ENCODE peak calls at places on chromosomes 3 and 15, in four cellular contexts. Y, S, D and Z are unnamed samples.

GRCh38 chr3:98903705-98904481 is 2.4 kb upstream of the DCBLD2 start:
- DNase-seq in Y (peak; percentile 35), S (no peak), D (no peak), Z (no peak)

GRCh38 chr15:46714959-46715358 is 1002.3 kb upstream of the SEMA6D start:
- DNase-seq in Y (no peak), S (no peak), D (no peak), Z (no peak)

GRCh38 chr3:155741081-155741480 is 3.8 kb downstream of the PLCH1 start:
- DNase-seq in Y (no peak), S (no peak), D (no peak), Z (no peak)

GRCh38 chr3:131350506-131350905 is 31.1 kb upstream of the NUDT16 start:
- DNase-seq in Y (no peak), S (no peak), D (no peak), Z (no peak)

GRCh38 chr3:29978036-29978435 is 628.4 kb upstream of the TGFBR2 start:
- DNase-seq in Y (no peak), S (no peak), D (no peak), Z (no peak)

GRCh38 chr15:70249616-70250015 is 151.9 kb upstream of the TLE3 start:
- DNase-seq in Y (peak; percentile 62), S (no peak), D (no peak), Z (no peak)

GRCh38 chr3:25473246-25473645 is 45.2 kb downstream of the RARB start:
- DNase-seq in Y (no peak), S (no peak), D (no peak), Z (no peak)

GRCh38 chr3:177835917-177836316 is 638.6 kb upstream of the TBL1XR1 start:
- DNase-seq in Y (no peak), S (no peak), D (no peak), Z (no peak)

GRCh38 chr3:123344941-123345594 is 103.8 kb downstream of the ADCY5 start:
- DNase-seq in Y (peak; percentile 44), S (no peak), D (no peak), Z (no peak)

GRCh38 chr3:197372076-197372661 is 73.8 kb upstream of the DLG1 start:
- DNase-seq in Y (peak; percentile 29), S (peak; percentile 39), D (no peak), Z (no peak)

GRCh38 chr3:32685604-32686185 is 707 bp downstream of the CNOT10 start:
- DNase-seq in Y (no peak), S (no peak), D (no peak), Z (no peak)

GRCh38 chr3:130395916-130396315 is 50.4 kb downstream of the COL6A5 start:
- DNase-seq in Y (no peak), S (no peak), D (no peak), Z (peak; percentile 47)

GRCh38 chr15:44808557-44808956 is 72.2 kb downstream of the TRIM69 start:
- DNase-seq in Y (no peak), S (no peak), D (no peak), Z (peak; percentile 42)

GRCh38 chr3:185715091-185715490 is 109.8 kb downstream of the IGF2BP2 start:
- DNase-seq in Y (no peak), S (no peak), D (no peak), Z (no peak)

GRCh38 chr3:129855454-129856419 is 37.8 kb downstream of the TMCC1 start:
- DNase-seq in Y (no peak), S (no peak), D (no peak), Z (no peak)

GRCh38 chr15:63250312-63250965 is 27.0 kb upstream of the APH1B start:
- DNase-seq in Y (no peak), S (no peak), D (no peak), Z (no peak)

GRCh38 chr15:26166429-26166828 is 303.3 kb upstream of the ATP10A start:
- DNase-seq in Y (no peak), S (no peak), D (no peak), Z (no peak)

GRCh38 chr3:160671231-160671630 is 5.7 kb upstream of the ARL14 start:
- DNase-seq in Y (no peak), S (no peak), D (no peak), Z (no peak)

GRCh38 chr3:160665231-160665630 is 11.7 kb upstream of the ARL14 start:
- DNase-seq in Y (no peak), S (no peak), D (no peak), Z (no peak)

GRCh38 chr3:160665784-160666526 is 11.0 kb upstream of the ARL14 start:
- DNase-seq in Y (no peak), S (no peak), D (peak; percentile 45), Z (no peak)

GRCh38 chr3:160667452-160667851 is 9.5 kb upstream of the ARL14 start:
- DNase-seq in Y (no peak), S (peak; percentile 43), D (no peak), Z (no peak)

DNA sequence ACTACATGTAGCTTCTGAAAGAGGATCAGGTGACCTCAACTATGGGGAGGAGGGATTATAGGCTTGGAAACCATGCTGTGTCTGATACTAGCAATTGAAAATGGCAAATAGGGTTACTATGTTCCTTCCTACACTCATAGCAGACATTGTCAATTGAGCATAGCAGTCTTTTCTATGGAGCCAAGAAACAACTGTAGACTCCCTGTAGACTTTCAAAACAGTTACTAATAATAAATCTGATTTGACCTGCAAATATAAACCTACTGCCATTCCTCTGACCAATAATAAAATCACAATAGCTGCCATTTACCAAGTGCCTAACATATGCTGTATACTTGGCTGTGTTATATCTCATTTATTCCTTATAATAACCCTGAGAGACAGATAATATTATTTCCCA is 8.5 kb upstream of the ARL14 start:
- DNase-seq in Y (no peak), S (no peak), D (no peak), Z (no peak)
- H3K27ac ChIP-seq in Y (no peak overlapping the region), S (peak overlapping the region; percentile 25), D (no peak overlapping the region), Z (no peak overlapping the region)

GRCh38 chr15:50354838-50355611 is at the start of gene GABPB1:
- DNase-seq in Y (peak; percentile 97), S (peak; percentile 86), D (peak; percentile 95), Z (peak; percentile 94)

GRCh38 chr15:50355980-50356379 is 982 bp upstream of the GABPB1 start:
- DNase-seq in Y (no peak), S (no peak), D (no peak), Z (no peak)

GRCh38 chr15:50355612-50355905 is 561 bp upstream of the GABPB1 start:
- DNase-seq in Y (no peak), S (no peak), D (no peak), Z (no peak)

GRCh38 chr15:50353251-50353998 is 1.6 kb downstream of the GABPB1 start:
- DNase-seq in Y (no peak), S (no peak), D (no peak), Z (no peak)

GRCh38 chr15:50353999-50354837 is 780 bp downstream of the GABPB1 start:
- DNase-seq in Y (peak; percentile 93), S (peak; percentile 53), D (peak; percentile 63), Z (peak; percentile 92)
- TF ChIP-seq POLR2AphosphoS5 in Y (peak; percentile 93), S (peak; percentile 65), D (peak; percentile 91), Z (peak; percentile 71)

GRCh38 chr3:108835101-108835500 is 12.5 kb downstream of the TRAT1 start:
- DNase-seq in Y (no peak), S (no peak), D (no peak), Z (no peak)
- H3K4me1 ChIP-seq in Y (no peaks in the 10 kb centered on the region), S (no peaks in the 10 kb centered on the region), D (no peaks in the 10 kb centered on the region), Z (no peaks in the 10 kb centered on the region)

GRCh38 chr15:38699633-38700230 is 135.1 kb upstream of the RASGRP1 start:
- DNase-seq in Y (no peak), S (peak; percentile 73), D (peak; percentile 39), Z (no peak)

GRCh38 chr15:38696120-38696727 is 131.6 kb upstream of the RASGRP1 start:
- DNase-seq in Y (no peak), S (peak; percentile 31), D (no peak), Z (no peak)

GRCh38 chr15:38698215-38698614 is 133.6 kb upstream of the RASGRP1 start:
- DNase-seq in Y (no peak), S (no peak), D (no peak), Z (no peak)

GRCh38 chr15:38695249-38696119 is 130.9 kb upstream of the RASGRP1 start:
- DNase-seq in Y (no peak), S (no peak), D (peak; percentile 45), Z (no peak)

GRCh38 chr15:38696790-38697495 is 132.3 kb upstream of the RASGRP1 start:
- DNase-seq in Y (no peak), S (no peak), D (no peak), Z (no peak)
- H3K27ac ChIP-seq in Y (no peak overlapping the region), S (no peak overlapping the region), D (peak overlapping the region; percentile 77), Z (no peak overlapping the region)

DNA sequence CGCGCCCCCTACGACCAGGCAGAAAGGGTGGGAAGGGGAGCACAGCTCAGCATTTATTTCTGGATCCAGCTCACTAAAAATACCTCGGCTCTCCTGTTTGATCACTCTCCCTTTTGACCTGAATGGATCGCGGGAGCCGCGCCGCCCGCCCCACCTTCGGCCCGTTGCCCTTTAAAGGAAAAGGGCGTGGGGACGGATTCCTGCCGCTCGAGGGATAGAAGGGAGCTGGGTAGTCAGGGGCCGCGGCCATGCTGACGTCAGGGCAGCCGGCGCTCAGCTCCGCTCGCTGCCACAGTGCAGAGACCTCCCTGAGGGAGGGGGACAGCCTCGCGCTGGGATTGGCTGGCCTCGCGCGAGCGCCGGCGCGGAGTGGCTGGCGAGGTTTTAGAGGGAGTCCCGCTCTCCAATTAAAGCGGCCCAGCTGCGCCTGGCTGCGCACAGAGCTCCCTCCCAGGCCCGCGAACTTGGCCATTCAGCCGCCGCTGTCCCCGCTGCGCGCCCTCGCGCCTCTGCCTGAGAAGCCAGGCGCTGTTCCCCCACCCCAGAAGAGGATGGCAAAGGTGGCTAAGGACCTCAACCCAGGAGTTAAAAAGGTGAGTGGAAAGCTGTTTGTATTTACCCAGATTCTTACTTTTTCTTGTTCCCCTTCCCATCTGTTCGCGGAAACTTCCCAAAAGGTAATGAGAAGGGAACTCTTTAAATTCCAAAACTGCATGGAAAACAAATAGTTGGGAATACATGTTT is at the start of gene LMCD1:
- DNase-seq in Y (peak; percentile 94), S (peak; percentile 96), D (peak; percentile 94), Z (peak; percentile 96)
- TF ChIP-seq POLR2AphosphoS5 in Y (peak; percentile 91), S (peak; percentile 71), D (peak; percentile 44), Z (peak; percentile 94)